ENCODE peak calls at places on chromosomes 7 and 10, in seven cellular contexts. J is ELR, B is HEK293T, Q is cardiac muscle cell, G is amniotic stem cell, A is B cell, T is mesenchymal stem cell. P is an unnamed sample.

GRCh38 chr7:12137283-12137682 is 73.8 kb upstream of the TMEM106B start:
- DNase-seq in B (no peak), Q (no peak), T (peak; percentile 48), G (no peak), A (no peak), J (peak; percentile 64), P (no peak)

GRCh38 chr7:1672851-1673486 is 2.9 kb downstream of the ELFN1 start:
- DNase-seq in B (no peak), J (no peak), G (no peak), A (peak; percentile 33), T (no peak), Q (no peak), P (no peak)

GRCh38 chr7:152341039-152341913 is 94.5 kb downstream of the KMT2C start:
- DNase-seq in G (peak; percentile 14), B (peak; percentile 76), J (peak; percentile 66), A (no peak), Q (peak; percentile 46), T (peak; percentile 74), P (peak; percentile 45)

GRCh38 chr7:135879238-135879637 is 97.9 kb downstream of the MTPN start:
- DNase-seq in J (peak; percentile 41), G (peak; percentile 15), A (no peak), B (no peak), T (no peak), Q (no peak), P (no peak)

GRCh38 chr7:97971120-97971989 is 18.6 kb downstream of the OCM2 start:
- DNase-seq in A (no peak), B (peak; percentile 20), G (no peak), Q (peak; percentile 23), J (peak; percentile 26), T (peak; percentile 40), P (peak; percentile 23)

GRCh38 chr10:104117839-104118323 is 4.1 kb upstream of the SFR1 start:
- DNase-seq in J (peak; percentile 90), B (no peak), T (no peak), A (no peak), G (no peak), Q (no peak), P (no peak)

GRCh38 chr10:98255146-98255877 is 12.7 kb downstream of the LOXL4 start:
- DNase-seq in G (no peak), J (no peak), A (no peak), Q (no peak), T (no peak), B (no peak), P (no peak)

GRCh38 chr10:62815373-62816111 is 624 bp downstream of the EGR2 start:
- DNase-seq in A (no peak), J (peak; percentile 17), T (peak; percentile 41), Q (peak; percentile 12), B (no peak), G (no peak), P (no peak)

GRCh38 chr7:34131371-34131770 is 226.0 kb downstream of the BMPER start:
- DNase-seq in G (no peak), Q (no peak), A (no peak), T (no peak), B (no peak), J (no peak), P (no peak)

GRCh38 chr7:150863946-150864345 is 11.6 kb downstream of the AOC1 start:
- DNase-seq in T (no peak), B (no peak), Q (no peak), A (no peak), G (no peak), J (no peak), P (no peak)

GRCh38 chr10:74150151-74151056 is at the start of gene AP3M1:
- DNase-seq in A (peak; percentile 84), T (no peak), Q (peak; percentile 92), G (peak; percentile 80), J (no peak), B (peak; percentile 71), P (peak; percentile 88)

GRCh38 chr7:106369816-106370215 is 85.0 kb upstream of the NAMPT start:
- DNase-seq in B (no peak), G (no peak), A (no peak), J (no peak), T (no peak), Q (no peak), P (no peak)

GRCh38 chr7:3152714-3153113 is 109.0 kb upstream of the CARD11 start:
- DNase-seq in T (no peak), J (no peak), Q (no peak), A (no peak), G (no peak), B (no peak), P (no peak)

P was measured in T47D.